ENCODE peak calls at places on chromosomes 4 and X, in seven cellular contexts. K is neural progenitor cell; B is AG04450; Y is CD8-positive, alpha-beta memory T cell; G is AG10803; P is uterus; N is lower lobe of right lung. C is an unnamed sample.

GRCh38 chr4:67580577-67580976 is 22.1 kb downstream of the STAP1 start:
- DNase-seq in B (no peak), K (no peak), Y (no peak), P (no peak), G (no peak), N (no peak), C (no peak)

GRCh38 chr4:128452415-128452814 is 164.8 kb upstream of the PGRMC2 start:
- DNase-seq in P (no peak), B (no peak), N (no peak), K (no peak), Y (no peak), G (peak), C (no peak)

GRCh38 chr4:164508836-164509235 is 245.1 kb upstream of the SMIM31 start:
- DNase-seq in G (no peak), P (no peak), K (no peak), N (no peak), Y (no peak), B (no peak), C (no peak)

GRCh38 chrX:136185409-136186022 is 38.2 kb downstream of the FHL1 start:
- DNase-seq in N (no peak), K (no peak), P (no peak), G (peak), B (no peak), Y (no peak), C (no peak)

GRCh38 chr4:24266951-24267577 is 317.3 kb downstream of the DHX15 start:
- DNase-seq in K (no peak), P (no peak), G (peak), Y (no peak), B (no peak), N (no peak), C (no peak)

GRCh38 chr4:55949480-55949802 is 696 bp downstream of the CEP135 start:
- DNase-seq in K (no peak), N (no peak), P (no peak), G (no peak), Y (no peak), B (no peak), C (no peak)

GRCh38 chrX:44344194-44344593 is 722 bp upstream of the EFHC2 start:
- DNase-seq in Y (peak), N (peak), P (no peak), G (no peak), K (no peak), B (no peak), C (peak)

GRCh38 chr4:77600521-77601451 is 4.8 kb upstream of the CXCL13 start:
- DNase-seq in N (no peak), B (no peak), Y (peak), G (peak), P (no peak), K (peak), C (peak)

GRCh38 chrX:118049713-118050112 is 66.9 kb downstream of the KLHL13 start:
- DNase-seq in B (no peak), G (no peak), N (no peak), Y (no peak), P (no peak), K (no peak), C (no peak)

GRCh38 chr4:52877006-52877405 is 14.9 kb downstream of the RASL11B start:
- DNase-seq in G (no peak), P (no peak), K (no peak), B (no peak), Y (no peak), N (no peak), C (peak)

GRCh38 chr4:186728631-186729271 is 5.1 kb upstream of the FAT1 start:
- DNase-seq in B (no peak), Y (no peak), K (peak), P (no peak), N (no peak), G (peak), C (no peak)
- H3K4me3 ChIP-seq in B (no peak), Y (no peak), K (peak), P (no peak), N (no peak), G (no peak), C (no peak)

GRCh38 chr4:173262363-173262762 is 71.8 kb downstream of the HMGB2 start:
- DNase-seq in N (no peak), K (no peak), Y (no peak), G (no peak), P (no peak), B (no peak), C (no peak)

GRCh38 chr4:173269280-173269679 is 64.9 kb downstream of the HMGB2 start:
- DNase-seq in B (no peak), G (no peak), N (no peak), Y (no peak), K (no peak), P (no peak), C (no peak)

GRCh38 chr4:173261052-173261451 is 73.1 kb downstream of the HMGB2 start:
- DNase-seq in P (no peak), N (no peak), K (no peak), Y (no peak), B (no peak), G (no peak), C (no peak)

GRCh38 chr4:173264245-173264959 is 69.8 kb downstream of the HMGB2 start:
- DNase-seq in B (peak), P (no peak), G (peak), Y (peak), N (no peak), K (peak), C (peak)

GRCh38 chr4:173264960-173265281 is 69.2 kb downstream of the HMGB2 start:
- DNase-seq in K (no peak), P (no peak), Y (no peak), B (no peak), N (no peak), G (no peak), C (no peak)
- H3K4me3 ChIP-seq in K (no peak), P (no peak), Y (no peak), B (no peak), N (no peak), G (no peak), C (no peak)

GRCh38 chr4:144658015-144658567 is 12.1 kb downstream of the HHIP start:
- DNase-seq in N (no peak), K (no peak), G (no peak), P (no peak), Y (no peak), B (no peak), C (no peak)

GRCh38 chr4:144659493-144659892 is 13.5 kb downstream of the HHIP start:
- DNase-seq in P (no peak), G (no peak), N (no peak), Y (no peak), K (no peak), B (no peak), C (no peak)

GRCh38 chr4:144656857-144657256 is 10.9 kb downstream of the HHIP start:
- DNase-seq in P (no peak), G (peak), B (no peak), Y (no peak), K (no peak), N (no peak), C (no peak)

GRCh38 chr4:144655491-144655890 is 9.5 kb downstream of the HHIP start:
- DNase-seq in K (no peak), Y (no peak), B (no peak), G (no peak), N (no peak), P (no peak), C (no peak)

DNA sequence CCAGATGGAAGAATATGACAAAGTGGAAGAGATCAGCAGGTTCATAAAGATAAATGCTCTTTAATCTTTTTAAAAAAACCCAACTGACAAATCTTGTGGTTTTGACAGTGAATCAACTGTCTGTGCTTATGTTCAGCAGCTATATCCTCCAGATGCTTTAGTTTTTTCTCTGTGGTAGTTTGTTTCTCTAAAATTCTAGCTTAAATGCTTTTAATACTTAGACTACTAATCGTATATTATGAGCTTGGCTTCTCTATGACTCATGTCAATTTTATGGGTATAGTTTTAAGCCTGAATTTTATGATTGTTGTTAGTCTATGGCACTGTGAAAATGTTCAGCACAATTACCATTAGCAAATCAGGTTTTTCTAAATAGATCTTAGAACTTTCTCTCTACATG is 13.0 kb downstream of the HHIP start:
- DNase-seq in K (no peak), N (no peak), P (no peak), B (no peak), G (no peak), Y (no peak), C (no peak)
- H3K4me3 ChIP-seq in K (no peak), N (no peak), P (no peak), B (no peak), G (no peak), Y (no peak), C (no peak)

GRCh38 chr4:174135530-174135929 is 147.9 kb downstream of the FBXO8 start:
- DNase-seq in N (no peak), P (no peak), K (no peak), G (no peak), B (no peak), Y (no peak), C (no peak)
- H3K4me3 ChIP-seq in N (peak), P (no peak), K (no peak), G (peak), B (no peak), Y (no peak), C (no peak)

GRCh38 chr4:81355136-81355535 is 116.6 kb downstream of the RASGEF1B start:
- DNase-seq in K (peak), B (no peak), Y (no peak), P (no peak), G (no peak), N (no peak), C (no peak)

GRCh38 chr4:81352476-81352875 is 119.2 kb downstream of the RASGEF1B start:
- DNase-seq in K (no peak), Y (no peak), N (no peak), G (peak), B (peak), P (no peak), C (no peak)

GRCh38 chr4:81346719-81347118 is 125.0 kb downstream of the RASGEF1B start:
- DNase-seq in G (no peak), B (no peak), K (no peak), Y (no peak), P (no peak), N (no peak), C (no peak)

GRCh38 chr4:81353861-81354260 is 117.8 kb downstream of the RASGEF1B start:
- DNase-seq in K (peak), G (peak), P (no peak), B (no peak), N (no peak), Y (no peak), C (no peak)

DNA sequence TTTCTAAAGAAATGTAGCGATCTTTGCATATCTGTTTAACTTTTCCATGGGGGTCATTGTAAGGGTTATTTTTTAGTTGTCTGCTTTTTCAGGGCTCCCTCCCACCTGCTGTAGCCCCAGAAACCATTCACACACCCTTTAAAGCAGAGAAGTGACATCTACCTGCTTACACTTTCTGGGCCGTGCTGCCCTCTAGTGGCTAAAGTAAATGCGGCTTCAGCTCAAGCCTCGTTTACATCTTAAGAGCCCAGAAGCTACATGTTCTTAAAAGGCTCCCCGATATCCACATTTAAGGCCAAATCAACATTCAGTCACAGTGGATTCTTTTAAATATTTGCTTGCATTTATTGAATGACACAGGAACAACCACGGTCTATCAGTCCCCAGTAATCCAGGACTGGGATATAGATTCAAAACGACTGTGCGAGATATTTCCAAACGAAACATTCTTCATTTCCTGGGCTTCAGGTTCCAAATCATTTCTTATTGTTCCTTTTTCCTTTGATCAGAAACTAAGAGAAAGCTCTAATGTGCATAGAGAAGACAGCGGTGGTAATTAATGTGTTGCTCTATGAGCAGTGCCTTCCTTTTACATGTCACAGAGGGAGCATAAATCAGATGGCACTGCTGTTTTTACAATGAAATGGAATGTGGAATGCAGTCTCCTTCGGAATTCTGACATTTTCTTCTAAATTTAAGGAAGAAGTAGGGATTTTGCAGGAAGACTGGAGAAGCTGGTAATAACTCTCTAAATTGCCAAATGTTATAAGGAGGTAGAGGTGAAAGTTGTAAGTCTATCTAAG is 119.9 kb downstream of the RASGEF1B start:
- DNase-seq in Y (peak), K (peak), N (peak), G (peak), P (peak), B (peak), C (peak)
- H3K4me3 ChIP-seq in Y (no peak), K (no peak), N (no peak), G (no peak), P (no peak), B (no peak), C (no peak)

DNA sequence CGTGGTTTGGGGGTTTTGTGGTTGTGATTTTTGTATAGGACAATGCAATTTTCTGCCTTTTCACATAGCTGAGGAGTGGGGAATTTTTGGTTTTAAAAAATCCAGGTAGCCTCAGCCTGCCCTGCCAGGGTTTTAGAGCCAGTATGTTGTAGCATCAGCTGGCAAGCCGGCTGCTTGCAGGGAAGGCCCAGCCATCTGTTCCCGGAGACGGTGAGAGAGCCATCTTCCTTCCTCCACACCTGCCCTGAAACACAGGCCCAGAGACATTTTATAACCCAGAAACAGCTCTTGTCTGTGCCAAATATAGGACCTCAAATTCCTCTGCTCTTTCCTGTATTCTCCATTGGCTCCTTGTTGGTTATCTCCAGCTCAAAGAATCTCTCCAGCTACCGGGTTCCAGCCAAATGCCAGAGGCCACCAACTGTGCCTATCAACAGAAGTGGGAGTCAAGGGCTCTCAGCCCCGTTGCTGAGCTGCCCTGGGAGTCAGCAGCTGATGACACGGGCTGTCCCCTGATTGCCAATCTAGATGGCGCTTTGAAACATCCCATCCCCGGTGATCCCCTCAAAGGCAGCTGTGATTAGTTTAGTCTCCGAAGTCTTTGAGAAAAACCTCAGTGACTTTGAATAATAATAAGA is 595.2 kb downstream of the MID1IP1 start:
- DNase-seq in N (no peak), P (no peak), G (no peak), K (peak), B (no peak), Y (no peak), C (peak)
- H3K4me3 ChIP-seq in N (no peak), P (no peak), G (no peak), K (no peak), B (no peak), Y (no peak), C (no peak)

GRCh38 chr4:185587444-185588161 is 52.3 kb upstream of the PDLIM3 start:
- DNase-seq in Y (peak), P (no peak), K (peak), B (no peak), G (no peak), N (no peak), C (peak)
- H3K4me3 ChIP-seq in Y (peak), P (no peak), K (peak), B (peak), G (no peak), N (peak), C (peak)

GRCh38 chr4:2244947-2245786 is 3.2 kb upstream of the HAUS3 start:
- DNase-seq in K (no peak), N (no peak), G (no peak), B (no peak), Y (no peak), P (no peak), C (peak)
- H3K4me3 ChIP-seq in K (no peak), N (no peak), G (no peak), B (no peak), Y (no peak), P (no peak), C (no peak)